ENCODE peak calls at places on chromosomes 12 and 14, in seven cellular contexts. M, J, S, D, N, O and F are unnamed samples. For H3K4me1, the result is how much of the 10 kb centered on the place peaks cover.

GRCh38 chr12:25959069-25959961 is 833 bp downstream of the RASSF8 start:
- DNase-seq in S (peak), O (peak), M (no peak), J (peak), D (peak), N (peak), F (peak)

GRCh38 chr12:48051681-48052080 is 47.4 kb upstream of the COL2A1 start:
- DNase-seq in N (no peak), M (no peak), O (no peak), D (no peak), J (no peak), S (no peak), F (no peak)

GRCh38 chr14:101328412-101329149 is 232.7 kb upstream of the DIO3 start:
- DNase-seq in J (no peak), O (peak), N (no peak), M (no peak), D (no peak), S (no peak), F (no peak)

GRCh38 chr12:122028601-122029560 is 7.2 kb downstream of the BCL7A start:
- DNase-seq in N (no peak), S (no peak), D (no peak), J (no peak), O (no peak), M (no peak), F (no peak)

GRCh38 chr14:77760381-77761204 is at the start of gene SNW1:
- DNase-seq in N (peak), J (peak), S (peak), M (peak), D (peak), O (peak), F (peak)

GRCh38 chr12:131843527-131843926 is 15.3 kb downstream of the MMP17 start:
- DNase-seq in O (no peak), S (no peak), D (no peak), J (no peak), M (no peak), N (no peak), F (no peak)

GRCh38 chr14:23512156-23512555 is 39.4 kb downstream of the ZFHX2 start:
- DNase-seq in D (no peak), M (no peak), S (no peak), N (no peak), O (no peak), J (no peak), F (no peak)

GRCh38 chr14:55582741-55583140 is 2.7 kb downstream of the KTN1 start:
- DNase-seq in M (no peak), D (no peak), N (no peak), S (no peak), O (no peak), J (no peak), F (no peak)

GRCh38 chr12:58777815-58778214 is 142.5 kb downstream of the LRIG3 start:
- DNase-seq in S (no peak), J (no peak), D (no peak), O (no peak), N (no peak), M (no peak), F (no peak)

GRCh38 chr12:47297993-47298392 is 218.2 kb upstream of the AMIGO2 start:
- DNase-seq in S (no peak), N (no peak), O (no peak), J (no peak), M (no peak), D (no peak), F (no peak)

GRCh38 chr12:28294300-28294699 is 104.0 kb downstream of the CCDC91 start:
- DNase-seq in S (no peak), D (peak), J (peak), M (no peak), N (no peak), O (peak), F (no peak)

GRCh38 chr12:122031342-122032216 is 9.9 kb downstream of the BCL7A start:
- DNase-seq in J (peak), O (peak), M (no peak), N (no peak), D (peak), S (peak), F (no peak)

GRCh38 chr12:107027304-107028053 is 40.5 kb upstream of the MTERF2 start:
- DNase-seq in O (no peak), M (no peak), S (peak), J (peak), D (no peak), N (peak), F (peak)

GRCh38 chr14:81269100-81269978 is 48.6 kb upstream of the GTF2A1 start:
- DNase-seq in N (peak), M (peak), J (peak), D (no peak), S (peak), O (no peak), F (peak)

GRCh38 chr12:58310828-58311273 is 369.5 kb downstream of the ATP23 start:
- DNase-seq in S (peak), O (no peak), M (no peak), D (no peak), J (peak), N (peak), F (peak)

GRCh38 chr14:55438066-55438683 is 2.2 kb downstream of the TBPL2 start:
- DNase-seq in M (peak), S (peak), J (peak), D (no peak), N (peak), O (no peak), F (peak)

GRCh38 chr12:64735447-64735846 is 23.8 kb downstream of the GNS start:
- DNase-seq in M (no peak), D (no peak), J (no peak), O (no peak), S (no peak), N (peak), F (no peak)

GRCh38 chr14:102517412-102518062 is 8.0 kb upstream of the ANKRD9 start:
- DNase-seq in D (peak), O (peak), M (no peak), N (no peak), S (no peak), J (no peak), F (peak)

GRCh38 chr12:82279597-82279996 is 78.6 kb downstream of the CCDC59 start:
- DNase-seq in S (no peak), O (no peak), M (no peak), D (no peak), N (no peak), J (no peak), F (no peak)

GRCh38 chr12:114611145-114612018 is 72.6 kb downstream of the TBX3 start:
- DNase-seq in S (no peak), D (no peak), M (no peak), O (no peak), N (no peak), J (no peak), F (no peak)

GRCh38 chr12:18895946-18896345 is 158.0 kb downstream of the CAPZA3 start:
- DNase-seq in J (peak), S (no peak), M (peak), D (peak), O (peak), N (no peak), F (no peak)

GRCh38 chr12:95998611-95999300 is 2.6 kb upstream of the HAL start:
- DNase-seq in J (peak), O (no peak), D (peak), N (peak), S (peak), M (peak), F (peak)

GRCh38 chr12:1544991-1545700 is 49.2 kb downstream of the FBXL14 start:
- DNase-seq in M (no peak), N (peak), O (no peak), J (peak), S (peak), D (no peak), F (peak)

GRCh38 chr12:47433876-47434275 is 272.0 kb downstream of the RPAP3 start:
- DNase-seq in O (no peak), S (no peak), M (no peak), D (no peak), J (no peak), N (peak), F (no peak)

GRCh38 chr14:94408546-94409095 is 20.2 kb upstream of the SERPINA1 start:
- DNase-seq in O (no peak), M (no peak), N (no peak), S (no peak), J (no peak), D (no peak), F (no peak)

GRCh38 chr12:12166751-12167150 is 96.0 kb downstream of the BCL2L14 start:
- DNase-seq in O (no peak), J (no peak), M (no peak), S (no peak), N (no peak), D (no peak), F (no peak)

GRCh38 chr14:90969493-90970166 is 90.8 kb downstream of the RPS6KA5 start:
- DNase-seq in D (no peak), J (no peak), M (no peak), S (peak), O (no peak), N (no peak), F (no peak)

GRCh38 chr12:52942914-52943207 is 6.1 kb upstream of the KRT18 start:
- DNase-seq in M (no peak), S (no peak), D (no peak), N (no peak), O (no peak), J (peak), F (no peak)

GRCh38 chr14:24943024-24943423 is 106.9 kb downstream of the STXBP6 start:
- DNase-seq in N (no peak), S (no peak), J (peak), D (peak), O (peak), M (no peak), F (no peak)

GRCh38 chr12:51028126-51028810 is 2.1 kb upstream of the SLC11A2 start:
- DNase-seq in J (peak), S (peak), N (peak), D (peak), M (peak), O (no peak), F (peak)

GRCh38 chr12:51033457-51034089 is 7.4 kb upstream of the SLC11A2 start:
- DNase-seq in D (no peak), J (no peak), S (no peak), O (no peak), M (no peak), N (no peak), F (no peak)

GRCh38 chr12:51028811-51029146 is 2.6 kb upstream of the SLC11A2 start:
- DNase-seq in J (peak), M (no peak), S (peak), O (no peak), D (no peak), N (no peak), F (peak)

GRCh38 chr12:51036165-51036765 is 10.1 kb upstream of the SLC11A2 start:
- DNase-seq in S (no peak), O (no peak), D (no peak), J (no peak), M (no peak), N (no peak), F (no peak)

DNA sequence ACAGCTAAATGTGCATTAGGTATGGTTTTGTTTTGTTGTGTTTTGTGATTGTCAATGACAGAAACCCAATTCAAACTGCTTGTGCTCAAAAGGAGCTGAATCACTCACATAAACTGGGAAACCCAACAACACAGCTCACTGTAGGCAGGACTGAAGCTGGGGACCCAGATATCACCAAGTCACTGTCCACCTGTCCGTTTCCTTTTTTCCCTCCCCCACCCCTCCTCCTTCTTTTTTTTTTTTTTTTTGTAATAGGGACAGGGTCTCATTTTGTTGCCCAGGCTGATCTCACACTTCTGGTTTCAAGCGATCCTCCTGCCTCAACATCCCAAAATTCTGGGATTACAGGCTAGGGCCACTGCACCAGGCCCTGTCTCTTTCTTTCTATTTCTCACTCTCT is 6.9 kb upstream of the SLC11A2 start:
- DNase-seq in J (no peak), D (no peak), S (no peak), N (no peak), O (no peak), M (no peak), F (no peak)
- H2BK5ac ChIP-seq in J (no peak), D (no peak), S (no peak), N (no peak), O (no peak), M (no peak), F (no peak)

DNA sequence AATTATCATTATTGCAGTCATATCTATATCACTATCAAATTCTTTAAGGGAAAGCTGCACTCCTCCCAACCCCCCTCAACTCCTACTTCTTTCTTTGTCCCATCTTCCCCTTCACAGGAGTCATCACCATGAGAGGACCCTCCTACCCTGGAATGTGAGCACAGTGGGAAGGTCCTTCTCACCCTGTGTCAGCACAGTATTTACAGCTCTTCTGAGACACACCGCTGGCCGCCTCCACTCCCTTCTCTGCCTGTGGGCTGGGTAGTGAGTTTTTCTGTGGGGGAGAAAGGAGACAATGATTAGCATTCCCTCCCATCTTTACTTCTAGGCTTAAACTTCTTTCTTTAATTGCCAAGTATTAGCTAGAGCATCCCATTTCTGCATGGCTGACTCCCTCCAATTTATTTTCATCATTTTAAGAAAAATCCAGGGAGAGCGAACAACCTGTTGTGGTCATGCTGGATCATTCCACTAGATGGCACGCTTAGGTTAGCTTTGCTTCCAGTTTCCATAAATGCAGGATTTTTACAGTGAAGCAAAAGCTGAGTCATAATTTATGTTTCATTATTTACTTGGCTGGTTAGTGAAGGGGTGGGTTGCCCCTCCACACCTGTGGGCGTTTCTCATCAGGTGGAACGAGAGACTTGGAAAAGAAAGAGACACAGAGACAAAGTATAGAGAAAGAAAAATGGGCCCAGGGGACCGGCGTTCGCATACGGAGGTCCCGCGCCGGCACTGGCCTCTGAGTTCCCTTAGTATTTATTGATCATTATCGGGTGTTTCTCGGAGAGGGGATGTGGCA is 188.5 kb downstream of the ALX1 start:
- DNase-seq in S (peak), D (peak), M (peak), J (peak), N (peak), O (peak), F (peak)
- H3K4me1 ChIP-seq in S (under half), D (under half), M (under half), J (under half), N (under half), O (under half), F (under half)

DNA sequence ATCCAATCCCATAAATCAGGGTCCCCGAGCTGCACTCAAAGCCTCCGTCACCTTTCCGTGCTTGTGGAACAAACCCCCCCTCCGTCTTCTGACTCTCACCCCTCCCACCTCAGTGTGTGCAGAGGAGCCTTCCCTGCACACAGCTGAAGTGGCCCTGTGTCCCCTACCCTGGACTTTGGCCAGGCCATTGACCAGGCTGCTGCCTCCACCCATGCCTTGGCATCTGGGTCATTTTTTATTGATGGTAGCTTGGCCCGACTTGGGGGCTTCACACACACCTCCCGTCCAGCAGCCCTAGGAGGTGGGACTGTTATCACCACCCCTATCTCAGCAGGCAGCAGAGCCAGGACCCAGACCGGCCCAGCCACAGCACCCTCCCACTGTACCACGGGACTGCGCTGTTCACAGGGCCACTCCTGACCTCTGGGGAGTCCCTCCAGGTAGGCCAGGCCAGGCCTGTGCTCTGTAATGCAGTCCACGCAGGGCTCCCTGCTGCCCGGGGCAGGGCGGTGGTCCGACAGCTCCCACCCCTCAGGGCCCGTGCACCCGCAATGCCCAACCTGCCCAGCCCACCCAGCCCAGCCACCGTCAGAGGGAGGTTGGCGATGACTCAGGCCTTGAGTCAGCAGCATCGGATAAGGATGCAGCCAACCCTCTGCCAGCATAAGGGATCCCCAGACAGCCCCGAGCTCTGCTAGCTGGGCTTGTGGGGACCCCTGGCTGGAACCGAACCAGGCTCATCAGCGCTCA is 9.2 kb upstream of the INF2 start:
- DNase-seq in D (no peak), N (peak), S (peak), O (no peak), M (no peak), J (peak), F (peak)
- H3K27ac ChIP-seq in D (no peak), N (peak), S (peak), O (no peak), M (no peak), J (peak), F (peak)

GRCh38 chr14:62629070-62629580 is 416.1 kb downstream of the KCNH5 start:
- DNase-seq in N (no peak), J (peak), O (no peak), M (no peak), D (no peak), S (no peak), F (no peak)

GRCh38 chr14:62626416-62626815 is 418.8 kb downstream of the KCNH5 start:
- DNase-seq in N (no peak), O (no peak), S (no peak), M (no peak), D (no peak), J (no peak), F (no peak)
- H2BK5ac ChIP-seq in N (no peak), O (no peak), S (no peak), M (no peak), D (no peak), J (peak), F (no peak)

GRCh38 chr14:68790656-68791077 is 2.2 kb downstream of the ZFP36L1 start:
- DNase-seq in N (no peak), M (no peak), J (peak), S (no peak), D (no peak), O (peak), F (no peak)
- H3K4me1 ChIP-seq in N (under half), M (under half), J (under half), S (under half), D (under half), O (under half), F (under half)